ENCODE peak calls at places on chromosomes 3 and 15, in eight cellular contexts. O, E, I, F, T, H, A and J are unnamed samples.

GRCh38 chr3:59783468-59783988 is 733.7 kb upstream of the CFAP20DC start:
- DNase-seq in O (no peak), E (no peak), I (no peak), F (no peak), T (no peak), H (no peak), A (no peak), J (no peak)

GRCh38 chr3:126530171-126531050 is 6.5 kb downstream of the CHST13 start:
- DNase-seq in O (no peak), E (no peak), I (no peak), F (no peak), T (no peak), H (peak), A (no peak), J (peak)

GRCh38 chr15:30043211-30043655 is 39.5 kb upstream of the GOLGA8J start:
- DNase-seq in O (peak), E (no peak), I (no peak), F (no peak), T (peak), H (no peak), A (no peak), J (no peak)

GRCh38 chr3:188631291-188632010 is 477.5 kb downstream of the LPP start:
- DNase-seq in O (peak), E (no peak), I (no peak), F (no peak), T (no peak), H (no peak), A (no peak), J (no peak)

GRCh38 chr3:195808741-195809290 is 2.9 kb downstream of the MUC4 start:
- DNase-seq in O (no peak), E (no peak), I (no peak), F (no peak), T (no peak), H (peak), A (no peak), J (no peak)

GRCh38 chr15:78325092-78325843 is 14.9 kb upstream of the CRABP1 start:
- DNase-seq in O (peak), E (no peak), I (no peak), F (no peak), T (no peak), H (no peak), A (no peak), J (no peak)

GRCh38 chr3:134426660-134427181 is 52.5 kb upstream of the AMOTL2 start:
- DNase-seq in O (peak), E (no peak), I (no peak), F (no peak), T (no peak), H (no peak), A (no peak), J (no peak)

GRCh38 chr3:107899996-107900651 is 190.7 kb downstream of the CD47 start:
- DNase-seq in O (peak), E (no peak), I (no peak), F (no peak), T (no peak), H (no peak), A (no peak), J (no peak)

GRCh38 chr3:72496055-72496690 is 352.1 kb downstream of the SHQ1 start:
- DNase-seq in O (no peak), E (no peak), I (no peak), F (no peak), T (no peak), H (no peak), A (no peak), J (no peak)

GRCh38 chr3:176650478-176650877 is 546.8 kb downstream of the TBL1XR1 start:
- DNase-seq in O (peak), E (no peak), I (no peak), F (no peak), T (peak), H (no peak), A (no peak), J (no peak)

GRCh38 chr3:116056280-116056679 is 389.0 kb downstream of the LSAMP start:
- DNase-seq in O (no peak), E (no peak), I (no peak), F (no peak), T (no peak), H (no peak), A (peak), J (no peak)

GRCh38 chr3:151216641-151217040 is 13.6 kb upstream of the GPR171 start:
- DNase-seq in O (peak), E (no peak), I (no peak), F (no peak), T (no peak), H (no peak), A (no peak), J (no peak)

GRCh38 chr3:18774319-18774877 is 349.3 kb upstream of the SATB1 start:
- DNase-seq in O (no peak), E (no peak), I (no peak), F (no peak), T (no peak), H (no peak), A (no peak), J (no peak)

GRCh38 chr15:97085806-97086205 is 755.3 kb downstream of the NR2F2 start:
- DNase-seq in O (no peak), E (no peak), I (no peak), F (no peak), T (no peak), H (no peak), A (no peak), J (peak)

GRCh38 chr15:33309602-33310276 is 1.0 kb upstream of the RYR3 start:
- DNase-seq in O (no peak), E (peak), I (no peak), F (peak), T (no peak), H (peak), A (peak), J (peak)

GRCh38 chr15:77025066-77025435 is 30.1 kb downstream of the PSTPIP1 start:
- DNase-seq in O (no peak), E (peak), I (no peak), F (no peak), T (no peak), H (peak), A (no peak), J (peak)

GRCh38 chr15:93483923-93484322 is 394.9 kb upstream of the RGMA start:
- DNase-seq in O (no peak), E (no peak), I (no peak), F (no peak), T (no peak), H (no peak), A (no peak), J (no peak)

GRCh38 chr3:126152458-126152857 is 27.9 kb downstream of the ALDH1L1 start:
- DNase-seq in O (no peak), E (no peak), I (no peak), F (no peak), T (no peak), H (peak), A (peak), J (no peak)

GRCh38 chr15:69789648-69790393 is 307.9 kb downstream of the TLE3 start:
- DNase-seq in O (no peak), E (no peak), I (no peak), F (no peak), T (no peak), H (no peak), A (no peak), J (no peak)

GRCh38 chr3:192825191-192825590 is 92.5 kb downstream of the MB21D2 start:
- DNase-seq in O (peak), E (no peak), I (no peak), F (no peak), T (no peak), H (no peak), A (no peak), J (no peak)

GRCh38 chr3:151896662-151897012 is 23.2 kb downstream of the SUCNR1 start:
- DNase-seq in O (no peak), E (no peak), I (no peak), F (no peak), T (peak), H (no peak), A (no peak), J (no peak)

GRCh38 chr3:46360904-46361303 is 7.0 kb downstream of the CCR2 start:
- DNase-seq in O (no peak), E (no peak), I (no peak), F (no peak), T (no peak), H (no peak), A (no peak), J (no peak)

GRCh38 chr3:130395916-130396315 is 50.4 kb downstream of the COL6A5 start:
- DNase-seq in O (peak), E (no peak), I (no peak), F (no peak), T (peak), H (no peak), A (no peak), J (no peak)

GRCh38 chr15:73174171-73174570 is 121.9 kb downstream of the NEO1 start:
- DNase-seq in O (no peak), E (no peak), I (no peak), F (no peak), T (no peak), H (no peak), A (no peak), J (no peak)

GRCh38 chr15:80584561-80584964 is 110.5 kb upstream of the ABHD17C start:
- DNase-seq in O (no peak), E (no peak), I (no peak), F (no peak), T (no peak), H (no peak), A (no peak), J (no peak)

GRCh38 chr3:129226374-129226773 is 23.0 kb upstream of the COPG1 start:
- DNase-seq in O (peak), E (peak), I (no peak), F (no peak), T (peak), H (peak), A (no peak), J (no peak)

GRCh38 chr3:158522737-158523136 is 48.3 kb upstream of the MLF1 start:
- DNase-seq in O (peak), E (no peak), I (no peak), F (no peak), T (no peak), H (no peak), A (no peak), J (no peak)

GRCh38 chr3:50749822-50750221 is 75.1 kb downstream of the DOCK3 start:
- DNase-seq in O (no peak), E (no peak), I (no peak), F (no peak), T (no peak), H (no peak), A (no peak), J (no peak)

GRCh38 chr3:126100688-126101301 is 16.9 kb upstream of the SLC41A3 start:
- DNase-seq in O (peak), E (peak), I (peak), F (no peak), T (no peak), H (peak), A (peak), J (no peak)

GRCh38 chr15:47196057-47196456 is 521.2 kb upstream of the SEMA6D start:
- DNase-seq in O (peak), E (peak), I (peak), F (peak), T (peak), H (peak), A (peak), J (peak)

GRCh38 chr15:47188766-47189507 is 528.4 kb upstream of the SEMA6D start:
- DNase-seq in O (no peak), E (no peak), I (no peak), F (no peak), T (no peak), H (no peak), A (no peak), J (no peak)

GRCh38 chr15:47194718-47195117 is 522.6 kb upstream of the SEMA6D start:
- DNase-seq in O (peak), E (no peak), I (no peak), F (no peak), T (peak), H (no peak), A (no peak), J (no peak)
- TF ChIP-seq CTCF in O (peak), E (no peak), I (peak), F (no peak), T (peak), H (no peak), A (no peak), J (no peak)

DNA sequence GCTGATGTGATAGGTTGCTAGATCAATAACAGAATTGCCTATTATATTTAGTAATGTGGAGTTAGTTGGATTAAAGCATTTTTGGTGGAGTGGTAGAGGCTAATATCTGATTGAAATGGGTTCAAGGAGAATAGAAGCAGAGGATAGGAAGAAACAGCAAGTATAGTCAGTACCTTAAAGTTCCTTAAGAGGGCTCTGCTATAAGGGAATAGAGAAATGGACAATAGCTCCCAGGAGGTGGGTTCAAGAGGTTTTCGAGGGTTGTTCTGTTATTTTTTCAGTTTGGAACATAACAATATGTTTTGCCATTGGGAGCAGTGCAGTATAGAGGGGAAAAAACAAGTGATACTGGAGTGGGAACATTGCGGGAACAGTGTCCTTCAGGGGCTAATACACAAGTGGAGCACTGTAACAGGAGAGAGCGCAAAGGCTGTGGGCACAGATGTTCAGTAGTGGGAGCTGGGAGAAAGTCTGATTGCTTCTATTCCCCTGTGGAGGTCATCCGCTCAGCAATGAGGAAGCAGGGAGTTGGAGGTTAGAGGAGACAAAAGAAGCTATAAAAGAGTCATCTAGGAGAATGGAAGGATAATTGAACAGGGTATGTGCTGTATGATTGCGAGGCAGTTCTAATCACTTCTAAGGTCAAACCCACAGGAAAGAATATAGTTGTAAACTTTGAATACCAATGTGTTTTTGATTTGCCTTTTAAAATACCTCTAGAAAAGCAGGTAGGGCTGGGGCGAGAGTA is 3.3 kb downstream of the MRPS11 start:
- DNase-seq in O (no peak), E (no peak), I (no peak), F (no peak), T (no peak), H (no peak), A (no peak), J (no peak)
- TF ChIP-seq CTCF in O (no peak), E (no peak), I (no peak), F (peak), T (no peak), H (no peak), A (no peak), J (peak)

DNA sequence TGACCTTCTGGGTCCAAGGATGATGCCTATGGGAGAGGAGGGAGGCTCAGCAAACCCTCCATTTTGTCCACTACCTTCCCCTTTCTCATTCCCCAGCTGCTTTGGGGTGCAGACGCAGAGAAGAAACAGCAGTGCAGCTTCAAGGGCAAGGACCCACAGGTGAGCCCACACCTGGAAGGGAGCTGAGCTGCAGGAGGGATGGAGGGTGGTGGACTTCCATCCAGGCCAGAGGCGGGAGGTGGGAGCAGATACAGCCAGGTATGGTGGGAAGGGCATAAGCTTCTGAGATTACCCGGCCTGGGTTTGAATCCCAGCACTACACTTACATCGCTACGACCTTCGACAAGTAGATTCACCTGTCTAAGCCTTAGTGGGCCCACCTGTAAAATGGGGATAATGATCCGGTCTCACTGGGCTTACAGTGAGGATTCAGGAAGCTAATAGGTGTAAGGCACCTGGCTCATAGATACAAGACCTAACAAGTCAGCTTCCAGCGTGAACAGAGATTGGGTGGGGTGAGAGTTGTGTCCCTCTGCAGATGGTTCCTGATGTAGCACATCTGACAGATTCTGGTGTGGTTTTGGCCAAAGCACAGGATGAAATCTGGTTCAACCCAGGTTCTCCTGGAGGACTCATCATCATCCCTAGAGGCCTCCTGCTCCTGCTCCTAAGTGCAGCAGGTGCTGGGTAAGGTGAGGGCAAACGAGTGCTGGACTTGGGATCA is 15.9 kb downstream of the CIB1 start:
- DNase-seq in O (no peak), E (no peak), I (no peak), F (no peak), T (no peak), H (no peak), A (no peak), J (no peak)
- TF ChIP-seq CTCF in O (no peak), E (no peak), I (no peak), F (no peak), T (no peak), H (no peak), A (no peak), J (no peak)

DNA sequence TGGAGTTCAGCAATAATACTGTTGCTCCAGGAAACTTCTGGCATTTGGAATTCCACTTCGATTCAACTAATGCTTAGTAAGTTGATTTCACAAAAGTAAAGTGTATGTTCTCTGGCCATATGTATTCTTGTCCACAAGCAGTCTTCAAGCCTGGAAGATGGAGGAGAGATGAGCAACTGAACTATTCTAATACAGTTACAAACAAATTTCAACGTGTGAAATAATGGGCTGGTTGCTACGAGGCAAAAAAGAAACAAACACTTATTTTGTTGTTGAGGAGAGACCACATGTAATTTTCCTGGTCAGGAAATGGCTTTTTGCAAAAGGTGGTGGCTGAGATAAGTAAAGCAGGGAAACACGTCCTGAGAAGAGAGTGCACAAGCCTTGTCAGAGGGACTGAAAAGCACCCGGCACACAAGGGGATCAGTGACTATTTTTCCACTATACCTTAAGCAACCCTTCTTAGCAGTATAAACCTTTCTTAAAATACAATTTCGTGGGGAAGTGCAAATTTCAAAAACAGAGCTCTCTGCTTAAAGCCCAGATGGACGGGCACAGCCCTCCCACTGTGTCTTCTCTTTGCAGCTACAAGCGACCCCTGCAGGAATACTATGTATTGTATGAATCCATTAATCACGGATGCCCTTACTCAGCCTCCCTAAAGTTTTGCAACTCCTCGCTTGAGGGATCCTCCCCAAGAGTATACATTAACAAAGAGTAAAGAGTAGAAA is 253.9 kb downstream of the IL5RA start:
- DNase-seq in O (no peak), E (no peak), I (no peak), F (no peak), T (no peak), H (no peak), A (no peak), J (no peak)
- TF ChIP-seq CTCF in O (no peak), E (no peak), I (no peak), F (no peak), T (no peak), H (no peak), A (no peak), J (no peak)

GRCh38 chr3:156761007-156761406 is 65.1 kb upstream of the LEKR1 start:
- DNase-seq in O (no peak), E (no peak), I (no peak), F (no peak), T (no peak), H (no peak), A (no peak), J (no peak)

GRCh38 chr3:156763386-156763785 is 62.8 kb upstream of the LEKR1 start:
- DNase-seq in O (no peak), E (no peak), I (no peak), F (no peak), T (no peak), H (no peak), A (no peak), J (no peak)

GRCh38 chr3:156762631-156763185 is 63.4 kb upstream of the LEKR1 start:
- DNase-seq in O (peak), E (no peak), I (no peak), F (no peak), T (no peak), H (peak), A (no peak), J (no peak)

GRCh38 chr3:156760333-156760732 is 65.8 kb upstream of the LEKR1 start:
- DNase-seq in O (no peak), E (no peak), I (no peak), F (no peak), T (no peak), H (no peak), A (peak), J (no peak)

GRCh38 chr3:156761713-156762575 is 64.2 kb upstream of the LEKR1 start:
- DNase-seq in O (peak), E (no peak), I (no peak), F (no peak), T (no peak), H (no peak), A (no peak), J (no peak)
- TF ChIP-seq CTCF in O (peak), E (no peak), I (no peak), F (no peak), T (no peak), H (no peak), A (no peak), J (no peak)

DNA sequence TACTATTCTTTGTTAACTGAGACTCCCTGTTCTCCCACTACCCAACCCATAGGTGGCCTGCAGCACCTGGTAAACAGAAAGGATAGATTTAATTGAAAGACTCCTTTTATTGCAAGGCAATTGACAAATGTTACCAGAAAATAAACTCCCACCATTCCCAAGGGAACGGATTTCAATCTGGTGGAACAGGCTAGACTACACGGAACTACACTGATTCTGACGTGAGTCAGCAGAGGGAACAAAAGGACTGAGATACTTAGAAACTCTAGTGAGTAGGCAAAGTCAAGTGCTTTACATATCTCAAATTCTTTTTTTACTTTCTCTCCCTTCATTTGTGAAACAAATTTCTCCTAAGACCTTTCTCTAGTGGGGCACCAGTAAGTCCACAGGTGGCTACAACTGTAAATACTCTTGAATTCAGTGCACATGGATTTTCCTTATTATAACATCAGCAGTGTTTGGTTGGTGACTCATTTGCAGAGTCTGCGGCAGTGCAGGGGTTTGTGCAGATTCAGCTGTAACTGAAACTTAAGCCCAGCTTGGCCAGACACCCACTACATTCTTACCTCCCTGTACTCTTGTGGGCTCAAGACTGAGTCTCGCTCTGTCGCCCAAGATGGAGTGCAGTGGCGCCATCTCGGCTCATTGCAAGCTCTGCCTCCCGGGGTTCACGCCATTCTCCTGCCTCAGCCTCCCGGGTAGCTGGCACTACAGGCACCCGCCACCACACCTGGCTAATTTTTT is 34.3 kb upstream of the PLSCR2 start:
- DNase-seq in O (peak), E (no peak), I (no peak), F (no peak), T (peak), H (no peak), A (peak), J (no peak)
- TF ChIP-seq CTCF in O (peak), E (no peak), I (no peak), F (no peak), T (no peak), H (no peak), A (no peak), J (no peak)

GRCh38 chr3:140635276-140635675 is 42.6 kb upstream of the TRIM42 start:
- DNase-seq in O (no peak), E (no peak), I (no peak), F (no peak), T (no peak), H (no peak), A (no peak), J (no peak)
- TF ChIP-seq CTCF in O (no peak), E (no peak), I (no peak), F (no peak), T (no peak), H (no peak), A (no peak), J (no peak)